ENCODE peak calls at places on chromosomes 16 and 17, in four cellular contexts. K is non-pigmented ciliary epithelial cell, U is putamen, Z is activated T-cell treated with anti-CD3 and anti-CD28 coated beads for 1 hour. D is an unnamed sample.

GRCh38 chr17:51046527-51047384 is 73.9 kb downstream of the SPAG9 start:
- DNase-seq in K (peak; percentile 93), Z (no peak), U (peak; percentile 97), D (peak; percentile 98)

GRCh38 chr17:63984651-63985386 is 12.1 kb upstream of the SCN4A start:
- DNase-seq in U (no peak), K (peak; percentile 55), Z (no peak), D (no peak)

GRCh38 chr16:53876811-53877210 is 172.9 kb downstream of the FTO start:
- DNase-seq in U (no peak), Z (no peak), K (no peak), D (no peak)

GRCh38 chr16:4515611-4516233 is 22.9 kb downstream of the CDIP1 start:
- DNase-seq in Z (no peak), U (no peak), K (no peak), D (no peak)

GRCh38 chr16:57627184-57627871 is 1.1 kb upstream of the ADGRG1 start:
- DNase-seq in Z (no peak), K (no peak), U (no peak), D (no peak)

GRCh38 chr17:17356931-17357270 is 53.7 kb downstream of the NT5M start:
- DNase-seq in U (no peak), K (no peak), Z (no peak), D (no peak)

GRCh38 chr16:11964761-11965539 is at the start of gene TNFRSF17:
- DNase-seq in K (no peak), U (peak; percentile 26), Z (no peak), D (no peak)

GRCh38 chr17:35568561-35568960 is 7.9 kb upstream of the SLFN14 start:
- DNase-seq in Z (no peak), U (no peak), K (no peak), D (no peak)

GRCh38 chr17:62723842-62724241 is 84.3 kb downstream of the MARCHF10 start:
- DNase-seq in Z (no peak), K (no peak), U (no peak), D (no peak)

GRCh38 chr16:30053376-30054015 is 12.1 kb upstream of the ALDOA start:
- DNase-seq in U (no peak), Z (no peak), K (no peak), D (no peak)

GRCh38 chr17:64328036-64328874 is 62.4 kb downstream of the PECAM1 start:
- DNase-seq in U (no peak), K (no peak), Z (no peak), D (no peak)

GRCh38 chr17:8338806-8339205 is 834 bp upstream of the ODF4 start:
- DNase-seq in Z (no peak), K (no peak), U (no peak), D (no peak)

GRCh38 chr17:77404812-77405581 is 264.2 kb downstream of the SEC14L1 start:
- DNase-seq in K (no peak), U (no peak), Z (peak; percentile 69), D (no peak)

GRCh38 chr17:74605361-74605760 is 13.3 kb upstream of the CD300LD start:
- DNase-seq in U (no peak), K (no peak), Z (no peak), D (no peak)

GRCh38 chr16:21023509-21024202 is 123.1 kb downstream of the LYRM1 start:
- DNase-seq in U (no peak), K (no peak), Z (no peak), D (no peak)

GRCh38 chr17:63483038-63483437 is 6.2 kb downstream of the ACE start:
- DNase-seq in Z (no peak), U (no peak), K (no peak), D (no peak)

GRCh38 chr17:50214986-50215730 is 13.7 kb upstream of the COL1A1 start:
- DNase-seq in K (no peak), U (no peak), Z (no peak), D (no peak)

GRCh38 chr16:14302031-14302398 is 230.9 kb downstream of the MRTFB start:
- DNase-seq in U (no peak), Z (no peak), K (no peak), D (peak; percentile 55)

GRCh38 chr17:39062846-39063680 is 88.4 kb downstream of the PLXDC1 start:
- DNase-seq in Z (no peak), U (no peak), K (no peak), D (no peak)

GRCh38 chr16:56480776-56481467 is 29.6 kb downstream of the OGFOD1 start:
- DNase-seq in K (no peak), U (peak; percentile 63), Z (no peak), D (no peak)

GRCh38 chr17:82547981-82548380 is 28.4 kb downstream of the FOXK2 start:
- DNase-seq in K (no peak), U (no peak), Z (no peak), D (no peak)

GRCh38 chr17:10127819-10128375 is 70.5 kb downstream of the GAS7 start:
- DNase-seq in K (peak; percentile 89), Z (no peak), U (no peak), D (peak; percentile 66)

GRCh38 chr17:57985675-57985974 is 2.4 kb downstream of the VEZF1 start:
- DNase-seq in Z (no peak), U (no peak), K (no peak), D (no peak)

GRCh38 chr16:56409195-56409594 is 16.1 kb downstream of the AMFR start:
- DNase-seq in K (no peak), Z (no peak), U (no peak), D (no peak)

GRCh38 chr16:24668481-24669001 is 60.9 kb upstream of the TNRC6A start:
- DNase-seq in K (peak; percentile 34), Z (no peak), U (no peak), D (no peak)

GRCh38 chr16:84266451-84266850 is 26.6 kb upstream of the KCNG4 start:
- DNase-seq in Z (no peak), K (peak; percentile 17), U (peak; percentile 75), D (peak; percentile 76)

GRCh38 chr16:50835358-50836060 is 93.6 kb downstream of the CYLD start:
- DNase-seq in Z (no peak), K (no peak), U (no peak), D (no peak)

GRCh38 chr17:851986-852385 is 69.8 kb downstream of the MRM3 start:
- DNase-seq in U (no peak), Z (no peak), K (no peak), D (no peak)

GRCh38 chr17:65850486-65850885 is 289.0 kb upstream of the AXIN2 start:
- DNase-seq in K (no peak), U (no peak), Z (no peak), D (no peak)

GRCh38 chr16:86335266-86336172 is 174.8 kb upstream of the FOXF1 start:
- DNase-seq in Z (no peak), U (no peak), K (no peak), D (no peak)

GRCh38 chr17:11598274-11599221 is at the start of gene DNAH9:
- DNase-seq in U (peak; percentile 92), Z (no peak), K (peak; percentile 10), D (peak; percentile 84)

GRCh38 chr17:32143525-32143865 is 1.2 kb downstream of the RHOT1 start:
- DNase-seq in U (no peak), K (no peak), Z (no peak), D (no peak)

GRCh38 chr16:71927383-71927782 is 32.1 kb downstream of the IST1 start:
- DNase-seq in K (peak; percentile 68), Z (no peak), U (peak; percentile 46), D (peak; percentile 16)

GRCh38 chr17:35129973-35130351 is 8.5 kb downstream of the FNDC8 start:
- DNase-seq in Z (no peak), U (no peak), K (no peak), D (no peak)

GRCh38 chr16:83682858-83683235 is 124.9 kb upstream of the HSBP1 start:
- DNase-seq in Z (no peak), U (no peak), K (no peak), D (no peak)

GRCh38 chr17:28675980-28676379 is 14.0 kb downstream of the SUPT6H start:
- DNase-seq in K (no peak), Z (no peak), U (no peak), D (no peak)

GRCh38 chr17:17497065-17497844 is 1.1 kb upstream of the RASD1 start:
- DNase-seq in U (no peak), Z (no peak), K (no peak), D (no peak)

GRCh38 chr17:80987941-80988461 is 3.6 kb upstream of the CHMP6 start:
- DNase-seq in U (no peak), Z (no peak), K (no peak), D (no peak)

D was measured in globus pallidus.